ENCODE peak calls at places on chromosomes 12 and 14, in five cellular contexts. I is fibroblast of lung; Z is CD8-positive, alpha-beta memory T cell; D is GM23248; T is heart right ventricle. N is an unnamed sample. For H3K4me1, the result is how much of the 10 kb centered on the place peaks cover.

GRCh38 chr14:50801706-50802105 is 29.3 kb downstream of the NIN start:
- DNase-seq in I (peak), T (no peak), D (peak), Z (no peak), N (no peak)

GRCh38 chr14:56490379-56490778 is 89.2 kb upstream of the TMEM260 start:
- DNase-seq in D (peak), I (peak), Z (peak), T (no peak), N (peak)

GRCh38 chr14:103008768-103009342 is 48.5 kb downstream of the CDC42BPB start:
- DNase-seq in D (peak), I (no peak), Z (no peak), T (peak), N (no peak)

GRCh38 chr12:92041742-92042141 is 103.9 kb downstream of the BTG1 start:
- DNase-seq in Z (peak), D (no peak), I (no peak), T (no peak), N (peak)

GRCh38 chr12:127191124-127191523 is 1075.8 kb upstream of the TMEM132C start:
- DNase-seq in Z (no peak), D (peak), I (peak), T (no peak), N (no peak)

GRCh38 chr12:66964629-66965028 is 285.8 kb upstream of the GRIP1 start:
- DNase-seq in T (no peak), D (peak), Z (peak), I (no peak), N (peak)

GRCh38 chr12:50661300-50662120 is 102.4 kb upstream of the ATF1 start:
- DNase-seq in T (no peak), Z (no peak), I (no peak), D (no peak), N (no peak)

GRCh38 chr14:67704018-67704417 is 2.3 kb downstream of the RDH12 start:
- DNase-seq in I (no peak), Z (no peak), T (no peak), D (no peak), N (no peak)

GRCh38 chr12:125346361-125346760 is 281.1 kb downstream of the AACS start:
- DNase-seq in Z (no peak), T (no peak), D (no peak), I (no peak), N (no peak)

GRCh38 chr12:39012870-39013269 is 107.5 kb upstream of the CPNE8 start:
- DNase-seq in D (peak), Z (no peak), I (no peak), T (no peak), N (no peak)

GRCh38 chr12:20421338-20421890 is 53.1 kb downstream of the PDE3A start:
- DNase-seq in T (no peak), I (no peak), Z (no peak), D (no peak), N (no peak)

GRCh38 chr14:92507174-92507768 is 6.3 kb upstream of the RIN3 start:
- DNase-seq in Z (no peak), I (no peak), T (no peak), D (no peak), N (no peak)

GRCh38 chr12:104602426-104602825 is 145.7 kb downstream of the CHST11 start:
- DNase-seq in D (peak), Z (no peak), T (no peak), I (no peak), N (no peak)
- H3K4me1 ChIP-seq in D (under half), Z (under half), T (under half), I (under half), N (under half)

GRCh38 chr14:20345366-20345765 is 1.9 kb downstream of the PARP2 start:
- DNase-seq in T (no peak), I (no peak), D (no peak), Z (no peak), N (no peak)
- H3K27ac ChIP-seq in T (no peak), I (no peak), D (no peak), Z (no peak), N (no peak)

DNA sequence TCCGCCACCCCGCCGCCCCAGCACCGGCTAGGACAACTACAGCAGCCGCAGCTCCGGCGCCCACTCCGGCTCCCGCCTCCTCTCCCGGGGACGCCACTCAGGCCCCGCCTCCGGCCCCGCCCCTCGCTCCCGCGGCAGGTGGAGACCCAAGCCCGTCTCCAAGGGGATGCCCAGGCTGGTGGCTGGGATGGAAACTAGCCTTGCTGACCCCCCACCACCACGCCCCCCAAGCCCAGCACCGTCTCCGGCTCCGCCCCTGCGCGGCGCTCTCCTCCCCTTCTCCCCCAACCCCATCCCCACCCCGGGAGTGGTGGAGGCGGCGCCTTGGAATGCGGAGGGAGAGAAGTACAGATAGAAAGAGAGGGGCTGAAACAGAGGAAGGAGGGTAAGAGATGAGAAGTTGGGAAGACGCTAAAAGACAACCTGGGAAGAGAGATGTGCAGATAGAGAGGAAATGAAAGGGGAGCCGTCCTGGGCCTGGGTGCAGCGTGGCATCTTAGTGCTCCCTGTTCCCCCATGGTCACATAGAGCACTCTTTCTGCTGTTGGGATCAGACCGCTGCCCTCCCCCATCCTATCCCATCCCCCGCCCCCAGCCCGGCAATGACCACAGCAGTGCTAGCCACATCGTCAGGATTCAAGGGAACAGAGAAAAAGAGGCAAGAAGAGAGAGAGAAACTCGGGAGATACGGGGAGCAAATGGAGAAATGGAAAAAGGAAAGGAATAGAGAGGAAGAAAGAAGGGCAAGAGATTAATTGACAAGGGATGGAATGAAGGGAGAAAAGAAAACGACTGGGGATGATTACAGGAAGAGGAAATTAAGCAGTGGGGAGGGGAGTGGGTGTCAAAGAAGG is at the start of gene ITGA7:
- DNase-seq in I (no peak), T (peak), D (peak), Z (peak), N (peak)
- H3K4me3 ChIP-seq in I (peak), T (peak), D (peak), Z (peak), N (peak)

GRCh38 chr12:131987552-131987951 is 37.8 kb downstream of the EP400 start:
- DNase-seq in Z (no peak), D (no peak), I (no peak), T (no peak), N (no peak)

GRCh38 chr12:131986361-131986760 is 36.6 kb downstream of the EP400 start:
- DNase-seq in Z (no peak), I (no peak), D (no peak), T (no peak), N (no peak)

GRCh38 chr12:131985145-131985875 is 35.6 kb downstream of the EP400 start:
- DNase-seq in I (no peak), Z (no peak), T (no peak), D (no peak), N (no peak)

GRCh38 chr12:131988054-131988796 is 38.5 kb downstream of the EP400 start:
- DNase-seq in D (no peak), Z (no peak), I (no peak), T (no peak), N (no peak)

DNA sequence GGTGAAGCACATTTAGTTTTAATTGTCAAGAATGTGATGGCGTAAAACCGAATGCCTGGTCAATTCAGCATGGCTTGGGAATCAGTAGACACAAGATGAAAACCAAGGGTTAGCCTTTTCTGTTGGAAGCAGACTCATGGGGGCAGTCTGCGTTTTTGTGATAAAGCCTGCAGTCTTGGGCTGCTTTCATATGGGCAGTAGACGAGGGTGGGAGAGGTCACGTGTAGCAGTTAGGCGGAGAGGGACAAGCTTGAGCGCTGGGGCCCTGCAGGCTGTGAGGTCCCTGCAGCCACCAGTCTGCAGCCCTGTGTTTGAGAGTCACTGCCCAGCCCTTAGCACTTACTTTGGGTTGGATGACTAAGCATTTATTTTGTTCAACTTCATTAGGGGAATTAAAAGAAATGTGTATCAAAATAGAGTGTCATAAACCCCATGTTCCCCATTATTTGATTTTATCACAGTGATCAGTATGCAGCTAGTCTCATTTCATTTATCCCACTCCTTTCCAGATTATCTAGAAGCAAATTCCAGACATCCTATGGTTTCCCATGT is 37.2 kb downstream of the EP400 start:
- DNase-seq in I (no peak), D (no peak), Z (no peak), T (no peak), N (no peak)
- H3K4me1 ChIP-seq in I (under half), D (under half), Z (under half), T (under half), N (under half)

DNA sequence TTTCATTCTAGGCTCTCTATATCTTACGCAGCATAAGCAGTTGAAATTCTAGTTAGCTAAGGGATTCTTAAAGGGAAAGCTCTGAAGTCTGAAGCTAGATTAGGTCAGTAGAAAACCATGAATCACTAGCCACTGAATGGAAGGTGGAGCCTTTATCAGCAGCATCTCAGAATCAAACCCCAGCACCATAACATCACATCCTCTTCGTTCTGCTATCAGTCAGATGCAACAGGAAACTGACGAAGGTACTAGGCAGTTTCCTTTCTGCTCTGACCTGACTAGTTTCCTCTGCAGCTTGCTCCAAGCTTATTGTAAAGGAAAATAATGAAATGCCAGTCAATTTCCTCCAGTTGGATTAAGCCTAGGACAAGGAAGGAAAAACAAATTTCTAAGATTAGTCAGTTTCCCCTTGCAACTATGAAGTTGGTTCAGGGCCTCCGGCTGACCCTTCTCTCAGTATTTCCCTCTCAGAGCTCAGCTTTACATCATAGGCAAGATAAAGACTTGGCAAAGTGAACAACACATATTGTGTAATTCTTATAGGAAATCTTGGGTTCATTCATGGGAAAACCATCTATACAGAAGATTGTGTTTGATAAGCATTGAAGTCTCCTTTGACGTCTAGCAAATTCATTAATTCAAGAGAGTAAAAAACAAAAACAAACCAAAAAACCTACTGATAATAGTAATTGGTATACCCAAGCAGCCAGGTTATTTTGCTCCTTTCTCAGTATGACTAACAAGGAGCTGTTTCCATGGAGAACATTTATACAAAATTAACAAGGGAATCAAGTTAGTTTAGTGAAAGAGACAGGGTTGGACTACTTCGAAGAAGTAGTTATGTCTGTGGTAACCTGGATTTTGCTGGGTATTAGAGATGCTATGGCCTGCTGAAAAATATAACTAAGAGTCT is 43.4 kb upstream of the CFAP54 start:
- DNase-seq in T (no peak), I (peak), D (peak), Z (peak), N (peak)
- H3K27ac ChIP-seq in T (peak), I (peak), D (peak), Z (peak), N (peak)

N was measured in CD4-positive, alpha-beta memory T cell.